ENCODE peak calls at places on chromosomes 6 and 20, in six cellular contexts. E is GM04504; K is left kidney; S is progenitor cell of endocrine pancreas; W is activated CD8-positive, alpha-beta memory T cell treated with anti-CD3 and anti-CD28 coated beads, Interleukin-2, amount 10 ng/mL, durations not matched to agents 7 days and 5 days; G is LoVo. M is an unnamed sample.

GRCh38 chr6:146620655-146621054 is 21.9 kb downstream of the ADGB start:
- DNase-seq in G (no peak), W (no peak), E (no peak), S (no peak), K (no peak), M (no peak)

GRCh38 chr6:112010328-112010727 is 43.6 kb upstream of the CCN6 start:
- DNase-seq in W (no peak), E (no peak), G (no peak), S (no peak), K (no peak), M (peak; percentile 22)

GRCh38 chr20:48691523-48691922 is 136.3 kb downstream of the PREX1 start:
- DNase-seq in G (no peak), K (no peak), S (no peak), E (no peak), W (no peak), M (no peak)

GRCh38 chr6:33700391-33701050 is 11.0 kb downstream of the UQCC2 start:
- DNase-seq in G (peak; percentile 60), W (peak; percentile 85), S (peak; percentile 51), E (peak; percentile 48), K (peak; percentile 89), M (peak; percentile 88)

GRCh38 chr6:81938014-81938761 is 185.7 kb upstream of the TENT5A start:
- DNase-seq in E (no peak), K (no peak), G (peak; percentile 90), W (no peak), S (no peak), M (peak; percentile 86)

GRCh38 chr20:34824861-34825529 is 456 bp downstream of the NCOA6 start:
- DNase-seq in G (peak; percentile 41), K (peak; percentile 86), E (no peak), S (peak; percentile 73), W (peak; percentile 75), M (peak; percentile 61)

GRCh38 chr20:4814696-4815252 is 93.1 kb downstream of the PRND start:
- DNase-seq in K (no peak), W (peak; percentile 79), E (no peak), S (no peak), G (no peak), M (no peak)

GRCh38 chr6:27168586-27169443 is 78.7 kb upstream of the PRSS16 start:
- DNase-seq in E (no peak), G (no peak), K (peak; percentile 58), W (no peak), S (no peak), M (no peak)